ENCODE peak calls at places on chromosome 13, in seven cellular contexts. One of them, this sample, is unnamed.

GRCh38 chr13:85074543-85075313 is 724.5 kb downstream of the SLITRK6 start:
- DNase-seq in body of pancreas: no peak
- DNase-seq in stomach: no peak
- DNase-seq in thyroid gland: no peak
- DNase-seq in RWPE1: no peak
- DNase-seq in foreskin fibroblast: no peak
- DNase-seq in fibroblast of pulmonary artery: no peak
- DNase-seq in this sample: no peak

GRCh38 chr13:59247166-59247565 is 916.6 kb downstream of the DIAPH3 start:
- DNase-seq in foreskin fibroblast: no peak
- DNase-seq in stomach: peak
- DNase-seq in thyroid gland: peak
- DNase-seq in body of pancreas: no peak
- DNase-seq in fibroblast of pulmonary artery: no peak
- DNase-seq in RWPE1: no peak
- DNase-seq in this sample: no peak

GRCh38 chr13:44825951-44826350 is 163.3 kb downstream of the NUFIP1 start:
- DNase-seq in foreskin fibroblast: no peak
- DNase-seq in RWPE1: no peak
- DNase-seq in fibroblast of pulmonary artery: no peak
- DNase-seq in body of pancreas: no peak
- DNase-seq in thyroid gland: no peak
- DNase-seq in stomach: no peak
- DNase-seq in this sample: no peak

GRCh38 chr13:68851026-68851425 is 1256.6 kb upstream of the ATXN8OS start:
- DNase-seq in foreskin fibroblast: no peak
- DNase-seq in fibroblast of pulmonary artery: no peak
- DNase-seq in stomach: no peak
- DNase-seq in body of pancreas: no peak
- DNase-seq in RWPE1: no peak
- DNase-seq in thyroid gland: no peak
- DNase-seq in this sample: no peak

GRCh38 chr13:59374720-59375119 is 789.0 kb downstream of the DIAPH3 start:
- DNase-seq in foreskin fibroblast: no peak
- DNase-seq in fibroblast of pulmonary artery: no peak
- DNase-seq in RWPE1: no peak
- DNase-seq in body of pancreas: no peak
- DNase-seq in stomach: no peak
- DNase-seq in thyroid gland: no peak
- DNase-seq in this sample: no peak

GRCh38 chr13:92886535-92887098 is 340.0 kb upstream of the GPC6 start:
- DNase-seq in RWPE1: no peak
- DNase-seq in foreskin fibroblast: no peak
- DNase-seq in body of pancreas: no peak
- DNase-seq in fibroblast of pulmonary artery: no peak
- DNase-seq in thyroid gland: no peak
- DNase-seq in stomach: no peak
- DNase-seq in this sample: no peak

GRCh38 chr13:111622051-111622531 is 301.6 kb downstream of the TEX29 start:
- DNase-seq in foreskin fibroblast: no peak
- DNase-seq in body of pancreas: no peak
- DNase-seq in thyroid gland: no peak
- DNase-seq in fibroblast of pulmonary artery: no peak
- DNase-seq in stomach: peak
- DNase-seq in RWPE1: no peak
- DNase-seq in this sample: no peak

GRCh38 chr13:25770601-25771000 is 281.2 kb downstream of the SHISA2 start:
- DNase-seq in stomach: no peak
- DNase-seq in fibroblast of pulmonary artery: no peak
- DNase-seq in RWPE1: no peak
- DNase-seq in foreskin fibroblast: no peak
- DNase-seq in body of pancreas: no peak
- DNase-seq in thyroid gland: no peak
- DNase-seq in this sample: no peak

GRCh38 chr13:98475521-98475920 is 101.4 kb downstream of the STK24 start:
- DNase-seq in foreskin fibroblast: no peak
- DNase-seq in RWPE1: no peak
- DNase-seq in fibroblast of pulmonary artery: no peak
- DNase-seq in thyroid gland: no peak
- DNase-seq in stomach: no peak
- DNase-seq in body of pancreas: peak
- DNase-seq in this sample: no peak

GRCh38 chr13:36814465-36814864 is 4.6 kb upstream of the RFXAP start:
- DNase-seq in fibroblast of pulmonary artery: peak
- DNase-seq in body of pancreas: peak
- DNase-seq in RWPE1: no peak
- DNase-seq in stomach: no peak
- DNase-seq in foreskin fibroblast: no peak
- DNase-seq in thyroid gland: no peak
- DNase-seq in this sample: no peak

GRCh38 chr13:19782049-19782726 is 557 bp downstream of the PSPC1 start:
- DNase-seq in RWPE1: peak
- DNase-seq in foreskin fibroblast: peak
- DNase-seq in thyroid gland: peak
- DNase-seq in body of pancreas: peak
- DNase-seq in fibroblast of pulmonary artery: peak
- DNase-seq in stomach: peak
- DNase-seq in this sample: peak

GRCh38 chr13:33797622-33798021 is 20.3 kb upstream of the RFC3 start:
- DNase-seq in fibroblast of pulmonary artery: peak
- DNase-seq in thyroid gland: no peak
- DNase-seq in RWPE1: no peak
- DNase-seq in foreskin fibroblast: peak
- DNase-seq in stomach: no peak
- DNase-seq in body of pancreas: no peak
- DNase-seq in this sample: no peak

GRCh38 chr13:72151241-72151640 is 284.2 kb upstream of the DACH1 start:
- DNase-seq in fibroblast of pulmonary artery: peak
- DNase-seq in RWPE1: peak
- DNase-seq in body of pancreas: no peak
- DNase-seq in thyroid gland: no peak
- DNase-seq in foreskin fibroblast: no peak
- DNase-seq in stomach: no peak
- DNase-seq in this sample: no peak

GRCh38 chr13:106083620-106084350 is 451.7 kb downstream of the EFNB2 start:
- DNase-seq in RWPE1: peak
- DNase-seq in body of pancreas: peak
- DNase-seq in fibroblast of pulmonary artery: peak
- DNase-seq in stomach: peak
- DNase-seq in foreskin fibroblast: peak
- DNase-seq in thyroid gland: peak
- DNase-seq in this sample: no peak

DNA sequence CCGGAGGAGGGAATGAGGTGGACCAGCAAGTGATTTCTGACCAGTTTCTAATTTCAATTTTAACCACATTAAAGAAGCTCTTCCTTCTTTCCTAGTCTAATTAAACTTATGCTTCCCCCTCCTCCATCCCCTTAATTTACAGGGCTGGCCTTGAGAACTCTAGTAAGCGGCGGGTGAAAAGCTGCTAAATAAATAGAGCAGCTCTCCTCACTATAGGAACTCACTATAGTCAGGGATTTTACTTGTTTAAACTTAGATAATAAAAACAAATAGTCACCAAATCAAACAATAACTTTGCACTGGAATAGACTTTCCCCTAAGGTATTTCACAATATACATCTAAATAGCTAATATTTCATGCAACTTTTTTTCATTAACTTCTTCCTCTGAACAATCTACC is 1838.2 kb upstream of the PRR20A start:
- DNase-seq in body of pancreas: no peak
- DNase-seq in fibroblast of pulmonary artery: no peak
- DNase-seq in stomach: no peak
- DNase-seq in RWPE1: no peak
- DNase-seq in thyroid gland: no peak
- DNase-seq in foreskin fibroblast: no peak
- DNase-seq in this sample: no peak
- TF ChIP-seq CTCF in body of pancreas: no peak
- TF ChIP-seq CTCF in fibroblast of pulmonary artery: no peak
- TF ChIP-seq CTCF in stomach: no peak
- TF ChIP-seq CTCF in RWPE1: no peak
- TF ChIP-seq CTCF in thyroid gland: no peak
- TF ChIP-seq CTCF in foreskin fibroblast: no peak
- TF ChIP-seq CTCF in this sample: no peak

DNA sequence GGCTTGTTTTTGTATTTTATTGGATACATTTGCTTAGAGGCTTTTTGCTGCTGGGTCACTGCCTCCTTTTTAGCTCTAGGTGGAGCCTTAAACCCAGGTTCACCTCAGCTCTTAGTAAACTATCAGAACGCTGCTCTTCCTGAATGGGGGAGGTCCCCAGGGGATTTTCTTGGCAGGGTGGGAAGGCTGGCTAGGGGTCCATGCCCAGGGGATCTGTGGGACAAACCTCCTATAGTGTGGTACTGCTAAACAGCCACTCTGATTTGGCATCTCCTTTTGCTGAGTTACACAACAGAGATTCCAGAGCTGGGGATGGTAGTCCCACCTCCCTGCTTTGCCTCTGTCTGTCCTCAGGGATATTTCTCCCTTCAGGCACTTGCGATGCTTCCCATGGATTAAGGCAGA is 204.9 kb downstream of the ZIC5 start:
- DNase-seq in stomach: no peak
- DNase-seq in RWPE1: no peak
- DNase-seq in fibroblast of pulmonary artery: no peak
- DNase-seq in foreskin fibroblast: no peak
- DNase-seq in body of pancreas: no peak
- DNase-seq in thyroid gland: no peak
- DNase-seq in this sample: no peak
- TF ChIP-seq CTCF in stomach: no peak
- TF ChIP-seq CTCF in RWPE1: no peak
- TF ChIP-seq CTCF in fibroblast of pulmonary artery: no peak
- TF ChIP-seq CTCF in foreskin fibroblast: no peak
- TF ChIP-seq CTCF in body of pancreas: no peak
- TF ChIP-seq CTCF in thyroid gland: no peak
- TF ChIP-seq CTCF in this sample: no peak

DNA sequence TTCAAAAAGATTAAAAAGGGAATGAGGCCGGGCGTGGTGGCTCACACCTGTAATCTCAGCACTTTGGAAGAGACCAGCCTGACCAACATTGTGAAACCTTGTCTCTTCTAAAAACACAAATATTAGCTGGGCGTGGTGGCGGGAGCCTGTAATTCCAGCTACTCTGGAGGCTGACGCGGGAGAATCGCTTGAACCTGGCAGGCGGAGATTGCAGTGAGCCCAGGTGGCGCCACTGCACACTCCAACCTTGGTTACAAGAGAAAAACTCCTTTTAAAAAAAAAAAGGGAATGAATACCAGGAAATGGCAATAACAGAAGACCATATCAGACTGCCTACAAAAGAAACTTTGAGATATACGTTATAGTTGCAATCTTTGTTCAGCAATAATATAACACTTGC is 1244.5 kb downstream of the PCDH9 start:
- DNase-seq in stomach: no peak
- DNase-seq in RWPE1: no peak
- DNase-seq in foreskin fibroblast: no peak
- DNase-seq in thyroid gland: no peak
- DNase-seq in body of pancreas: no peak
- DNase-seq in fibroblast of pulmonary artery: no peak
- DNase-seq in this sample: no peak
- TF ChIP-seq CTCF in stomach: no peak
- TF ChIP-seq CTCF in RWPE1: no peak
- TF ChIP-seq CTCF in foreskin fibroblast: no peak
- TF ChIP-seq CTCF in thyroid gland: no peak
- TF ChIP-seq CTCF in body of pancreas: no peak
- TF ChIP-seq CTCF in fibroblast of pulmonary artery: no peak
- TF ChIP-seq CTCF in this sample: no peak

GRCh38 chr13:38730332-38730731 is 43.5 kb downstream of the FREM2 start:
- DNase-seq in foreskin fibroblast: no peak
- DNase-seq in RWPE1: no peak
- DNase-seq in thyroid gland: no peak
- DNase-seq in stomach: no peak
- DNase-seq in body of pancreas: no peak
- DNase-seq in fibroblast of pulmonary artery: no peak
- DNase-seq in this sample: no peak
- TF ChIP-seq CTCF in foreskin fibroblast: no peak
- TF ChIP-seq CTCF in RWPE1: no peak
- TF ChIP-seq CTCF in thyroid gland: no peak
- TF ChIP-seq CTCF in stomach: no peak
- TF ChIP-seq CTCF in body of pancreas: no peak
- TF ChIP-seq CTCF in fibroblast of pulmonary artery: no peak
- TF ChIP-seq CTCF in this sample: no peak

DNA sequence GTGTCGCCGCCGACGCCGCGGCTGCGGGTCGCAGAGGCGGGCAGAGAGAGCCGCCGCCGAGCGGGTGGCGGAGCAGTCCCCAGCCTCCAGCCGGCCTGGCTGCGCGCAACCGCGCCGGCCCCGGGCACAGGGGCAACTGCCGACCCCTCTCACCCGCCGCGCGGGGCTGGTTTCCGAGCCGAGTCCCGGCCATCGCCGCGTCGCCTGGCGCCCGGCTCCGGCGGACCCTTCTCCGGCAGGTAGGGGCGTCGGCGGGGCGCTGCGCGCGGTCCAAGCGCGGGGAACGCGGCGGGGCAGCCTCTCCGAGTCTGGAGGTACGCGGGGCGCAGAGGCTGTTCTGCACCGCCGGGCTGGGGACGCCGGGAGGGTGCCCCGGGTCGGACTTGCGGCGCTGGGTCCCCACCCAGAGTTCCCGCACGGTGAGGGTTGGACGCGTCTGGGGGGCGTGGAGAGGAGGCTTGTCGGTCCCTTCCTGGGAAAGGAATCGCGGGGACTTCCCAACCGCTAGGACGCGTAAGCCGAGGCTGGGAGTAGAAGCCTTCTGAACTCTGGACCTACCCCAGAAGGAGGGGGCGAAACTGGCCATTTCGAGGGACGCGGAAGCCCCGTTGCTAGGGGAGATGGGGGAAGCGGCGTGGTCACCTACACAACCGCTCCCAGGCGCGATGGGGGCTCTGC is 133.6 kb upstream of the MYO16 start:
- DNase-seq in RWPE1: no peak
- DNase-seq in stomach: no peak
- DNase-seq in foreskin fibroblast: no peak
- DNase-seq in body of pancreas: no peak
- DNase-seq in thyroid gland: no peak
- DNase-seq in fibroblast of pulmonary artery: no peak
- DNase-seq in this sample: peak
- TF ChIP-seq CTCF in RWPE1: no peak
- TF ChIP-seq CTCF in stomach: no peak
- TF ChIP-seq CTCF in foreskin fibroblast: no peak
- TF ChIP-seq CTCF in body of pancreas: no peak
- TF ChIP-seq CTCF in thyroid gland: no peak
- TF ChIP-seq CTCF in fibroblast of pulmonary artery: no peak
- TF ChIP-seq CTCF in this sample: no peak

DNA sequence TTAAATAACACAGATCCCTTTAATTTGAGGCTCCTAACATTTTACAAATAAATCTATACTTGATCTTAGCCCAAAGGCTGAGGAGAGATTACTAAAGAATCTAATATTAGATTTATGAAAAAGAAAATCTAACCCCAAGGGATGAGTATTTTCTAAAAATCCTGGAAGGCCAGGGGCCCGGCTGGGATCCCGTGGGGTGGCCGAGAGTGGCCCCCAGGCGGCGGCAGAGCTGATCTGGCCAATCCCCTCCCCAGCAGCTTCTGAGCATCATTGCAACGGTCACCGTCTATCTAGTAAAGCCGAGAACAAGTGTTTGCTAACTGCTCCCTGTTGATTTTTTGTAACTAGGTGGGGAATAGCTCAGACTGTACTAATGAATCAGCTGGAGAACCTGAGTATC is 37.5 kb downstream of the ADPRHL1 start:
- DNase-seq in foreskin fibroblast: no peak
- DNase-seq in fibroblast of pulmonary artery: no peak
- DNase-seq in body of pancreas: no peak
- DNase-seq in RWPE1: no peak
- DNase-seq in thyroid gland: no peak
- DNase-seq in stomach: no peak
- DNase-seq in this sample: no peak
- TF ChIP-seq CTCF in foreskin fibroblast: no peak
- TF ChIP-seq CTCF in fibroblast of pulmonary artery: no peak
- TF ChIP-seq CTCF in body of pancreas: no peak
- TF ChIP-seq CTCF in RWPE1: no peak
- TF ChIP-seq CTCF in thyroid gland: no peak
- TF ChIP-seq CTCF in stomach: no peak
- TF ChIP-seq CTCF in this sample: no peak

This sample was measured in HL-60.